ENCODE peak calls at places on chromosomes 16 and 17, in four cellular contexts. Q, A, K and I are unnamed samples.

GRCh38 chr17:21042434-21043295 is at the start of gene USP22:
- DNase-seq in A (no peak), K (no peak), Q (no peak), I (no peak)

GRCh38 chr17:31579265-31579664 is 187.8 kb downstream of the RAB11FIP4 start:
- DNase-seq in K (no peak), Q (no peak), A (no peak), I (no peak)

GRCh38 chr16:27756206-27756970 is 206.4 kb downstream of the KATNIP start:
- DNase-seq in A (peak), Q (no peak), K (no peak), I (no peak)

GRCh38 chr16:26765087-26765486 is 301.6 kb upstream of the C16orf82 start:
- DNase-seq in Q (no peak), K (peak), A (peak), I (no peak)

GRCh38 chr16:785563-786535 is 2.3 kb downstream of the RPUSD1 start:
- DNase-seq in A (peak), K (peak), Q (no peak), I (no peak)

GRCh38 chr17:34364741-34365140 is 1.7 kb upstream of the CCL1 start:
- DNase-seq in A (no peak), Q (no peak), K (no peak), I (no peak)

GRCh38 chr16:82782715-82783251 is 156.0 kb downstream of the CDH13 start:
- DNase-seq in A (no peak), K (no peak), Q (no peak), I (no peak)

GRCh38 chr16:88686062-88686438 is 257 bp downstream of the SNAI3 start:
- DNase-seq in Q (no peak), A (peak), K (no peak), I (no peak)

GRCh38 chr16:2692948-2693651 is 10.8 kb downstream of the KCTD5 start:
- DNase-seq in Q (no peak), K (no peak), A (peak), I (no peak)

GRCh38 chr17:79721993-79722671 is 8.6 kb upstream of the ENPP7 start:
- DNase-seq in A (peak), K (peak), Q (no peak), I (no peak)

GRCh38 chr17:81306898-81307510 is 11.9 kb upstream of the SLC38A10 start:
- DNase-seq in Q (no peak), A (peak), K (no peak), I (no peak)

GRCh38 chr17:8701221-8701620 is 43.4 kb downstream of the CCDC42 start:
- DNase-seq in Q (no peak), A (no peak), K (no peak), I (no peak)

GRCh38 chr16:30882429-30883310 is 11.2 kb downstream of the BCL7C start:
- DNase-seq in Q (no peak), A (no peak), K (no peak), I (no peak)

GRCh38 chr17:33126086-33126485 is 134.4 kb downstream of the SPACA3 start:
- DNase-seq in Q (no peak), K (no peak), A (no peak), I (no peak)
- H3K27ac ChIP-seq in Q (no peak), K (no peak), A (no peak), I (no peak)

GRCh38 chr17:59623151-59623550 is 3.5 kb downstream of the CLTC start:
- DNase-seq in A (no peak), Q (no peak), K (no peak), I (no peak)
- TF ChIP-seq TCF7L2 in A (no peak), Q (no peak), K (no peak), I (no peak)

GRCh38 chr16:76311260-76311659 is 34.1 kb downstream of the CNTNAP4 start:
- DNase-seq in K (no peak), A (no peak), Q (no peak), I (no peak)
- H3K4me3 ChIP-seq in K (no peak), A (no peak), Q (no peak), I (no peak)

GRCh38 chr17:16325964-16326363 is 27.3 kb downstream of the CENPV start:
- DNase-seq in K (no peak), Q (no peak), A (no peak), I (no peak)

GRCh38 chr17:16327018-16327417 is 26.3 kb downstream of the CENPV start:
- DNase-seq in Q (no peak), K (no peak), A (no peak), I (no peak)

DNA sequence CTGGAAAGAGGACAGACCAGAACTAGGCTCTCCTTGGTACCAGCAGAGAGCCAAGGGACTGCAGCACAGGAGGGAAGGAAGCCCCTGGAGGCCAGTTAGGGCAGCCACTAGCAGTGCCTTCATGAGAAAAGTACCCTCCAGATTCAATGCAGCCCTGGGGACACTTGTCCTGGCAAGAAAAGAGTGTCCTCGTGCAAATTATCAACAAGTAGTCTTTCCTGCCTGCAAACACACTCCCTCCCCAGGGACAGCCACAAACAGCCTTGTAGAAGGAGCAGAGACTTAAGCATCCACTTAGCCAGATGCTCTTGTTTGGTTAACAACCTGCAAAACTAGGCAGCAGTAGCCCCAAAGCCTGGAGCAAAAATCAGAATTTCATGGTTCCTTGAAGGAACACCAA is 24.3 kb downstream of the CENPV start:
- DNase-seq in A (no peak), K (no peak), Q (no peak), I (no peak)
- H3K27ac ChIP-seq in A (no peak), K (no peak), Q (peak), I (peak)

DNA sequence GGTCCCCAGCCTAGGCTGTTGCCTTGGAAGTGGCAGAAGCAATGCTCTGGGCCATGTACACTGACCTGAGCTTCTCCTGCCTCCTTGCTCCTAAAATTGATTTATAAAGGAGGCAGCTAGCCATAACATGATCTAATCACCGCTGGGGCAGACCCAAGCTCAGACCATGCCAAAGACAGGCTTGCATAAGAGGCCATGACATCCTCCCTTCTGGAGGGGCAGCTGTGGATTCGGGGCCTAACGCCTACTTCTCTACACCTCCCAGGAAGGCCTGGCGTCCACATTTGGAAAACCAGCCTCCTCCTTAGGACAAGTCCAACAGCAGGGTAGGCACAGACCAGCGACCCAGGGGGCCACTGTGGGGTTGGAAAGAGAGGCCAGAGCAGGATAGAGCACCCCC is 12.4 kb downstream of the HSD11B2 start:
- DNase-seq in A (no peak), K (no peak), Q (no peak), I (no peak)
- TF ChIP-seq TCF7L2 in A (no peak), K (no peak), Q (no peak), I (no peak)

GRCh38 chr17:83079766-83080616 is 582 bp downstream of the METRNL start:
- DNase-seq in K (no peak), Q (no peak), A (no peak), I (no peak)
- H3K4me3 ChIP-seq in K (peak), Q (peak), A (peak), I (peak)

GRCh38 chr17:37614823-37615222 is 5.6 kb upstream of the SYNRG start:
- DNase-seq in Q (no peak), K (no peak), A (no peak), I (no peak)
- H3K27ac ChIP-seq in Q (no peak), K (no peak), A (no peak), I (no peak)

DNA sequence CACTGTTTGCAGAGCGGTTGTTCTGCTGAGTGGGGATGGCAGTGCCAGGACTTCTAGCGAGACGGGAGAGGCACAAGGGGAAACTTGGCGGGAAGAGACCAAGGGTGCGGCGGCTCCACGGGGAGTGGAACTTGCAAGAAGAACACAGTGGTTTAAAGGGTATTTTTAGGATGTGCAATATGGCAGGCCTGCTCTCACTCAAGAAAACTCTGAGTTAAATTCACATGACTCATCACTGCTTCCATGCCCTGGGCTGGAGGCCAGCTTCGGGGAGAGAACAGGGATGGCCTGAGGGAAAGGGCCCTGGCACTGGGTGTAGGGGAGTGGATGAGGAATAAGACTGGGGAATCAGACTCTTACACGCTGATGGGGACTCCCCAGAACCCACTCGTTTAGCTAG is 13.3 kb upstream of the CD300LD start:
- DNase-seq in K (no peak), Q (no peak), A (no peak), I (no peak)
- TF ChIP-seq TCF7L2 in K (no peak), Q (no peak), A (no peak), I (no peak)